ENCODE peak calls at places on chromosomes 1 and 21, in eight cellular contexts. J is tibial artery, C is WTC11, I is BJ, V is tibial nerve, Q is choroid plexus epithelial cell, P is coronary artery, O is MM.1S. Z is an unnamed sample.

GRCh38 chr1:240508201-240508600 is 103.8 kb downstream of the GREM2 start:
- DNase-seq in J (no peak), C (no peak), I (no peak), V (no peak), Q (no peak), P (no peak), O (no peak), Z (no peak)

GRCh38 chr1:8165595-8166360 is 139.7 kb upstream of the ERRFI1 start:
- DNase-seq in J (no peak), C (peak), I (no peak), V (no peak), Q (no peak), P (no peak), O (no peak), Z (no peak)

GRCh38 chr1:151720190-151720953 is 950 bp upstream of the RIIAD1 start:
- DNase-seq in J (no peak), C (no peak), I (no peak), V (no peak), Q (peak), P (no peak), O (peak), Z (peak)

GRCh38 chr1:54284781-54285563 is 85.0 kb downstream of the MRPL37 start:
- DNase-seq in J (no peak), C (no peak), I (no peak), V (no peak), Q (no peak), P (no peak), O (no peak), Z (no peak)

GRCh38 chr1:214957330-214958137 is 125.0 kb upstream of the KCNK2 start:
- DNase-seq in J (no peak), C (no peak), I (peak), V (no peak), Q (peak), P (no peak), O (no peak), Z (no peak)

GRCh38 chr1:108079550-108079949 is 114.6 kb upstream of the VAV3 start:
- DNase-seq in J (no peak), C (peak), I (no peak), V (no peak), Q (no peak), P (no peak), O (no peak), Z (peak)

GRCh38 chr1:153677718-153678518 is 570 bp upstream of the NPR1 start:
- DNase-seq in J (peak), C (peak), I (no peak), V (peak), Q (peak), P (no peak), O (peak), Z (peak)

GRCh38 chr21:19489930-19490329 is 1086.3 kb upstream of the TMPRSS15 start:
- DNase-seq in J (no peak), C (no peak), I (no peak), V (no peak), Q (no peak), P (no peak), O (no peak), Z (no peak)

GRCh38 chr1:22749919-22750670 is 39.5 kb downstream of the EPHB2 start:
- DNase-seq in J (peak), C (no peak), I (peak), V (no peak), Q (peak), P (no peak), O (no peak), Z (no peak)

GRCh38 chr1:30129421-30130055 is 593.8 kb downstream of the MATN1 start:
- DNase-seq in J (no peak), C (no peak), I (no peak), V (no peak), Q (no peak), P (no peak), O (no peak), Z (no peak)

GRCh38 chr1:6257541-6258069 is 3.3 kb downstream of the GPR153 start:
- DNase-seq in J (no peak), C (no peak), I (no peak), V (no peak), Q (no peak), P (no peak), O (no peak), Z (no peak)

GRCh38 chr1:193538004-193538355 is 351.6 kb upstream of the B3GALT2 start:
- DNase-seq in J (no peak), C (no peak), I (no peak), V (no peak), Q (no peak), P (no peak), O (no peak), Z (no peak)

GRCh38 chr1:174413632-174414031 is 34.1 kb upstream of the GPR52 start:
- DNase-seq in J (no peak), C (no peak), I (no peak), V (no peak), Q (peak), P (no peak), O (no peak), Z (no peak)

GRCh38 chr1:12179111-12179519 is 12.3 kb downstream of the TNFRSF1B start:
- DNase-seq in J (no peak), C (no peak), I (no peak), V (no peak), Q (peak), P (no peak), O (no peak), Z (no peak)

GRCh38 chr1:54768093-54768492 is 3.8 kb upstream of the PARS2 start:
- DNase-seq in J (no peak), C (no peak), I (no peak), V (no peak), Q (peak), P (no peak), O (no peak), Z (no peak)

GRCh38 chr1:33220701-33221384 is 35.4 kb upstream of the ZNF362 start:
- DNase-seq in J (no peak), C (peak), I (no peak), V (peak), Q (no peak), P (no peak), O (no peak), Z (no peak)

GRCh38 chr1:54342306-54342705 is 63.9 kb downstream of the SSBP3 start:
- DNase-seq in J (no peak), C (peak), I (no peak), V (no peak), Q (no peak), P (no peak), O (no peak), Z (no peak)

GRCh38 chr21:26443867-26444266 is 129.2 kb downstream of the CYYR1 start:
- DNase-seq in J (no peak), C (no peak), I (no peak), V (no peak), Q (no peak), P (no peak), O (no peak), Z (no peak)

GRCh38 chr1:77056525-77056924 is 162.7 kb downstream of the PIGK start:
- DNase-seq in J (no peak), C (no peak), I (no peak), V (no peak), Q (no peak), P (no peak), O (no peak), Z (no peak)

GRCh38 chr1:224799083-224799482 is 130.4 kb upstream of the DNAH14 start:
- DNase-seq in J (no peak), C (no peak), I (no peak), V (no peak), Q (no peak), P (no peak), O (no peak), Z (no peak)

GRCh38 chr21:29382029-29382654 is 83.4 kb downstream of the BACH1 start:
- DNase-seq in J (no peak), C (no peak), I (peak), V (no peak), Q (peak), P (no peak), O (no peak), Z (no peak)

GRCh38 chr1:214418380-214418779 is 133.0 kb downstream of the PTPN14 start:
- DNase-seq in J (no peak), C (no peak), I (no peak), V (no peak), Q (no peak), P (no peak), O (peak), Z (no peak)

GRCh38 chr1:160781129-160781808 is 14.7 kb upstream of the LY9 start:
- DNase-seq in J (no peak), C (no peak), I (no peak), V (no peak), Q (no peak), P (no peak), O (no peak), Z (no peak)

GRCh38 chr1:200875416-200875815 is 2.6 kb downstream of the GPR25 start:
- DNase-seq in J (no peak), C (no peak), I (no peak), V (no peak), Q (no peak), P (no peak), O (no peak), Z (no peak)

GRCh38 chr21:42527489-42528158 is 14.0 kb downstream of the SLC37A1 start:
- DNase-seq in J (no peak), C (no peak), I (no peak), V (no peak), Q (peak), P (peak), O (peak), Z (peak)

GRCh38 chr1:57839067-57839466 is 415.2 kb upstream of the DAB1 start:
- DNase-seq in J (no peak), C (no peak), I (no peak), V (no peak), Q (peak), P (no peak), O (no peak), Z (no peak)

GRCh38 chr1:7319196-7319595 is 451.9 kb upstream of the VAMP3 start:
- DNase-seq in J (no peak), C (no peak), I (no peak), V (no peak), Q (no peak), P (no peak), O (no peak), Z (no peak)

GRCh38 chr1:75618382-75618781 is 7.5 kb upstream of the SLC44A5 start:
- DNase-seq in J (no peak), C (no peak), I (no peak), V (no peak), Q (no peak), P (no peak), O (no peak), Z (no peak)

GRCh38 chr1:982765-983436 is 1.0 kb upstream of the PERM1 start:
- DNase-seq in J (no peak), C (no peak), I (no peak), V (no peak), Q (no peak), P (no peak), O (no peak), Z (no peak)

GRCh38 chr1:245485996-245486395 is 331.2 kb downstream of the KIF26B start:
- DNase-seq in J (no peak), C (no peak), I (no peak), V (no peak), Q (no peak), P (no peak), O (peak), Z (no peak)

GRCh38 chr1:238681021-238681420 is 705.3 kb upstream of the CHRM3 start:
- DNase-seq in J (no peak), C (no peak), I (no peak), V (no peak), Q (peak), P (no peak), O (no peak), Z (no peak)

GRCh38 chr1:227734546-227734857 is 600 bp downstream of the JMJD4 start:
- DNase-seq in J (no peak), C (no peak), I (no peak), V (no peak), Q (no peak), P (no peak), O (peak), Z (no peak)

GRCh38 chr1:112676543-112676942 is 2.1 kb downstream of the MOV10 start:
- DNase-seq in J (no peak), C (no peak), I (no peak), V (no peak), Q (no peak), P (no peak), O (no peak), Z (no peak)

GRCh38 chr1:43786975-43787374 is 79.6 kb downstream of the ST3GAL3 start:
- DNase-seq in J (no peak), C (no peak), I (peak), V (no peak), Q (peak), P (no peak), O (no peak), Z (no peak)

GRCh38 chr1:3022511-3022973 is 1.3 kb downstream of the ACTRT2 start:
- DNase-seq in J (peak), C (no peak), I (no peak), V (no peak), Q (no peak), P (no peak), O (no peak), Z (no peak)

GRCh38 chr1:92563457-92564216 is 76.9 kb upstream of the GFI1 start:
- DNase-seq in J (no peak), C (no peak), I (no peak), V (no peak), Q (no peak), P (no peak), O (no peak), Z (peak)

GRCh38 chr1:150066838-150067183 is 765 bp upstream of the VPS45 start:
- DNase-seq in J (peak), C (peak), I (no peak), V (no peak), Q (peak), P (peak), O (peak), Z (peak)

GRCh38 chr1:67485046-67485811 is 55.0 kb upstream of the SERBP1 start:
- DNase-seq in J (no peak), C (no peak), I (no peak), V (no peak), Q (no peak), P (no peak), O (no peak), Z (no peak)

GRCh38 chr1:67484492-67484891 is 54.3 kb upstream of the SERBP1 start:
- DNase-seq in J (no peak), C (no peak), I (no peak), V (no peak), Q (peak), P (no peak), O (no peak), Z (no peak)

GRCh38 chr1:67493148-67493547 is 62.9 kb upstream of the SERBP1 start:
- DNase-seq in J (no peak), C (no peak), I (no peak), V (no peak), Q (no peak), P (no peak), O (no peak), Z (no peak)

GRCh38 chr1:67491280-67491679 is 61.1 kb upstream of the SERBP1 start:
- DNase-seq in J (no peak), C (no peak), I (no peak), V (no peak), Q (no peak), P (no peak), O (no peak), Z (no peak)

DNA sequence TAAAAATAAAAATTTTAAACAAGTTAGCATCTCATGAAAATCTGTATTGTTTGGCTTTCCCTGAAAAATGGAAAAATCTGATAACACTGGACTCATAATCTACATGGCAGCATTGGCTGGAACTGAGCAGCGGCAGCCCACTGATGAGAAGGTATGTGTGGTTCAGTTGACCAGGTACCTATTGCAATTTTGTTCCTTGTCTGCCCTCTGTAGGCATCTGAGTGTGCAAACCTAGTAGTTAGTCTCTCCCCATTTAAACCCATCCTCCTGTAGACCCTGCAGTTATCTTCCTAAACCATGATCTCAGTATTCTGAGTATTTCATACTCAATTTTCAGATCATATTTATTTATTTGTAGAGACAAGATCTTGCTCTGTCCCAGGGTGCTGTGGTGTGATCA is 59.4 kb upstream of the SERBP1 start:
- DNase-seq in J (no peak), C (no peak), I (no peak), V (no peak), Q (peak), P (no peak), O (no peak), Z (peak)
- TF ChIP-seq CTCF in J (no peak), C (peak), I (peak), V (no peak), Q (peak), P (no peak), O (no peak), Z (no peak)

GRCh38 chr1:157992813-157993178 is 649 bp upstream of the KIRREL1 start:
- DNase-seq in J (no peak), C (no peak), I (no peak), V (no peak), Q (peak), P (no peak), O (no peak), Z (no peak)

GRCh38 chr1:157993179-157994080 is at the start of gene KIRREL1:
- DNase-seq in J (peak), C (peak), I (no peak), V (peak), Q (peak), P (peak), O (peak), Z (peak)

GRCh38 chr1:157995575-157996169 is 2.2 kb downstream of the KIRREL1 start:
- DNase-seq in J (no peak), C (no peak), I (no peak), V (no peak), Q (no peak), P (no peak), O (no peak), Z (no peak)

GRCh38 chr1:157994704-157995540 is 1.5 kb downstream of the KIRREL1 start:
- DNase-seq in J (peak), C (no peak), I (no peak), V (no peak), Q (peak), P (peak), O (no peak), Z (no peak)

GRCh38 chr1:157994081-157994581 is 686 bp downstream of the KIRREL1 start:
- DNase-seq in J (no peak), C (no peak), I (no peak), V (no peak), Q (no peak), P (no peak), O (no peak), Z (peak)
- TF ChIP-seq CTCF in J (no peak), C (no peak), I (peak), V (no peak), Q (peak), P (no peak), O (no peak), Z (no peak)

GRCh38 chr1:9292361-9293240 is at the start of gene SPSB1:
- DNase-seq in J (peak), C (peak), I (no peak), V (peak), Q (peak), P (peak), O (peak), Z (peak)
- TF ChIP-seq CTCF in J (no peak), C (no peak), I (no peak), V (no peak), Q (no peak), P (no peak), O (no peak), Z (no peak)

GRCh38 chr1:232982238-232982944 is 32.0 kb downstream of the NTPCR start:
- DNase-seq in J (no peak), C (no peak), I (no peak), V (no peak), Q (peak), P (no peak), O (no peak), Z (no peak)

GRCh38 chr1:232979596-232979995 is 29.2 kb downstream of the NTPCR start:
- DNase-seq in J (no peak), C (no peak), I (no peak), V (no peak), Q (no peak), P (no peak), O (no peak), Z (no peak)

GRCh38 chr1:232978827-232979226 is 28.4 kb downstream of the NTPCR start:
- DNase-seq in J (no peak), C (no peak), I (no peak), V (no peak), Q (no peak), P (no peak), O (no peak), Z (no peak)

GRCh38 chr1:232981161-232981560 is 30.8 kb downstream of the NTPCR start:
- DNase-seq in J (no peak), C (no peak), I (no peak), V (no peak), Q (no peak), P (no peak), O (no peak), Z (no peak)

GRCh38 chr1:232980336-232980978 is 30.0 kb downstream of the NTPCR start:
- DNase-seq in J (no peak), C (peak), I (no peak), V (no peak), Q (peak), P (no peak), O (no peak), Z (no peak)
- TF ChIP-seq CTCF in J (no peak), C (no peak), I (no peak), V (no peak), Q (no peak), P (no peak), O (no peak), Z (no peak)

GRCh38 chr1:248793592-248793991 is 32.1 kb downstream of the SH3BP5L start:
- DNase-seq in J (no peak), C (no peak), I (no peak), V (no peak), Q (no peak), P (no peak), O (no peak), Z (peak)

GRCh38 chr1:248792342-248792741 is 33.4 kb downstream of the SH3BP5L start:
- DNase-seq in J (no peak), C (no peak), I (no peak), V (no peak), Q (no peak), P (no peak), O (no peak), Z (no peak)

GRCh38 chr1:248790456-248790855 is 34.9 kb upstream of the LYPD8 start:
- DNase-seq in J (no peak), C (no peak), I (no peak), V (no peak), Q (no peak), P (no peak), O (no peak), Z (no peak)

GRCh38 chr1:248788327-248788726 is 32.8 kb upstream of the LYPD8 start:
- DNase-seq in J (no peak), C (no peak), I (no peak), V (no peak), Q (no peak), P (no peak), O (no peak), Z (no peak)

GRCh38 chr1:248791010-248791409 is 34.7 kb downstream of the SH3BP5L start:
- DNase-seq in J (no peak), C (no peak), I (no peak), V (no peak), Q (no peak), P (no peak), O (no peak), Z (no peak)
- TF ChIP-seq CTCF in J (no peak), C (no peak), I (no peak), V (no peak), Q (no peak), P (no peak), O (no peak), Z (no peak)

Z was measured in GM20000.